ENCODE peak calls at places on chromosomes 7 and 10, in six cellular contexts. L is H9, G is neuronal stem cell, Q is mesendoderm, R is trophoblast cell, Z is IMR-90. S is an unnamed sample.

GRCh38 chr10:3248526-3249255 is 76.1 kb upstream of the PITRM1 start:
- DNase-seq in L (no peak), G (no peak), Q (peak), R (peak), Z (peak), S (peak)

GRCh38 chr7:112056409-112056808 is 149.8 kb downstream of the DOCK4 start:
- DNase-seq in L (no peak), G (no peak), Q (no peak), R (peak), Z (peak), S (peak)

GRCh38 chr7:11726251-11727155 is 105.5 kb downstream of the THSD7A start:
- DNase-seq in L (no peak), G (no peak), Q (no peak), R (peak), Z (peak), S (no peak)

GRCh38 chr10:12984165-12984747 is 17.3 kb downstream of the CCDC3 start:
- DNase-seq in L (no peak), G (no peak), Q (no peak), R (no peak), Z (peak), S (peak)

GRCh38 chr7:51246258-51247245 is 70.1 kb downstream of the COBL start:
- DNase-seq in L (no peak), G (no peak), Q (no peak), R (no peak), Z (no peak), S (no peak)

GRCh38 chr10:83539528-83540308 is 599.6 kb upstream of the GHITM start:
- DNase-seq in L (peak), G (no peak), Q (peak), R (peak), Z (no peak), S (peak)

GRCh38 chr10:86684305-86684704 is 16.0 kb downstream of the LDB3 start:
- DNase-seq in L (peak), G (no peak), Q (peak), R (peak), Z (peak), S (peak)

GRCh38 chr7:138837627-138838026 is 39.6 kb upstream of the ATP6V0A4 start:
- DNase-seq in L (no peak), G (no peak), Q (no peak), R (no peak), Z (peak), S (no peak)

GRCh38 chr10:102404361-102405107 is 9.0 kb downstream of the NFKB2 start:
- DNase-seq in L (no peak), G (no peak), Q (no peak), R (no peak), Z (no peak), S (no peak)

GRCh38 chr10:34584164-34584563 is 230.9 kb downstream of the PARD3 start:
- DNase-seq in L (no peak), G (no peak), Q (no peak), R (no peak), Z (peak), S (peak)

GRCh38 chr10:90847436-90847835 is 10.4 kb downstream of the HTR7 start:
- DNase-seq in L (no peak), G (no peak), Q (peak), R (peak), Z (peak), S (no peak)

GRCh38 chr7:34208878-34209621 is 303.7 kb downstream of the BMPER start:
- DNase-seq in L (no peak), G (no peak), Q (no peak), R (no peak), Z (no peak), S (no peak)

GRCh38 chr10:104327745-104328635 is 10.3 kb downstream of the ITPRIP start:
- DNase-seq in L (peak), G (no peak), Q (peak), R (peak), Z (peak), S (peak)

GRCh38 chr10:59073456-59074053 is 102.9 kb upstream of the PHYHIPL start:
- DNase-seq in L (no peak), G (no peak), Q (no peak), R (no peak), Z (no peak), S (no peak)

GRCh38 chr10:106278385-106278784 is 886.1 kb downstream of the SORCS1 start:
- DNase-seq in L (no peak), G (no peak), Q (peak), R (no peak), Z (no peak), S (no peak)

GRCh38 chr7:7099584-7100014 is 82.7 kb upstream of the C1GALT1 start:
- DNase-seq in L (peak), G (peak), Q (peak), R (peak), Z (peak), S (peak)

GRCh38 chr10:77501152-77501845 is 136.3 kb downstream of the KCNMA1 start:
- DNase-seq in L (no peak), G (no peak), Q (no peak), R (peak), Z (peak), S (peak)

GRCh38 chr10:130455791-130456190 is 319.6 kb downstream of the GLRX3 start:
- DNase-seq in L (peak), G (no peak), Q (no peak), R (no peak), Z (no peak), S (no peak)

GRCh38 chr7:115113776-115114175 is 191.9 kb downstream of the MDFIC start:
- DNase-seq in L (no peak), G (no peak), Q (no peak), R (no peak), Z (no peak), S (no peak)

GRCh38 chr10:99548041-99548530 is 15.3 kb downstream of the NKX2-3 start:
- DNase-seq in L (peak), G (no peak), Q (peak), R (no peak), Z (peak), S (peak)

GRCh38 chr10:33055636-33056035 is 97.6 kb upstream of the ITGB1 start:
- DNase-seq in L (no peak), G (no peak), Q (no peak), R (peak), Z (peak), S (no peak)

GRCh38 chr10:103584216-103585010 is 90.9 kb downstream of the NEURL1 start:
- DNase-seq in L (no peak), G (no peak), Q (no peak), R (peak), Z (no peak), S (no peak)

GRCh38 chr10:125159932-125160855 is at the start of gene CTBP2:
- DNase-seq in L (peak), G (peak), Q (peak), R (peak), Z (no peak), S (peak)

GRCh38 chr7:112752576-112752975 is 37.6 kb downstream of the TMEM168 start:
- DNase-seq in L (no peak), G (no peak), Q (peak), R (no peak), Z (no peak), S (no peak)

GRCh38 chr10:35409094-35409582 is 72.8 kb downstream of the CCNY start:
- DNase-seq in L (no peak), G (no peak), Q (no peak), R (no peak), Z (peak), S (peak)

GRCh38 chr10:79186742-79187544 is 118.2 kb downstream of the ZMIZ1 start:
- DNase-seq in L (no peak), G (no peak), Q (no peak), R (no peak), Z (no peak), S (no peak)
- H3K27ac ChIP-seq in L (no peak), G (no peak), Q (no peak), R (no peak), Z (no peak), S (peak)

GRCh38 chr7:42217053-42217452 is 20.0 kb downstream of the GLI3 start:
- DNase-seq in L (no peak), G (no peak), Q (no peak), R (no peak), Z (no peak), S (no peak)
- H2AK5ac ChIP-seq in L (no peak), G (no peak), Q (no peak), R (no peak), Z (no peak), S (no peak)

DNA sequence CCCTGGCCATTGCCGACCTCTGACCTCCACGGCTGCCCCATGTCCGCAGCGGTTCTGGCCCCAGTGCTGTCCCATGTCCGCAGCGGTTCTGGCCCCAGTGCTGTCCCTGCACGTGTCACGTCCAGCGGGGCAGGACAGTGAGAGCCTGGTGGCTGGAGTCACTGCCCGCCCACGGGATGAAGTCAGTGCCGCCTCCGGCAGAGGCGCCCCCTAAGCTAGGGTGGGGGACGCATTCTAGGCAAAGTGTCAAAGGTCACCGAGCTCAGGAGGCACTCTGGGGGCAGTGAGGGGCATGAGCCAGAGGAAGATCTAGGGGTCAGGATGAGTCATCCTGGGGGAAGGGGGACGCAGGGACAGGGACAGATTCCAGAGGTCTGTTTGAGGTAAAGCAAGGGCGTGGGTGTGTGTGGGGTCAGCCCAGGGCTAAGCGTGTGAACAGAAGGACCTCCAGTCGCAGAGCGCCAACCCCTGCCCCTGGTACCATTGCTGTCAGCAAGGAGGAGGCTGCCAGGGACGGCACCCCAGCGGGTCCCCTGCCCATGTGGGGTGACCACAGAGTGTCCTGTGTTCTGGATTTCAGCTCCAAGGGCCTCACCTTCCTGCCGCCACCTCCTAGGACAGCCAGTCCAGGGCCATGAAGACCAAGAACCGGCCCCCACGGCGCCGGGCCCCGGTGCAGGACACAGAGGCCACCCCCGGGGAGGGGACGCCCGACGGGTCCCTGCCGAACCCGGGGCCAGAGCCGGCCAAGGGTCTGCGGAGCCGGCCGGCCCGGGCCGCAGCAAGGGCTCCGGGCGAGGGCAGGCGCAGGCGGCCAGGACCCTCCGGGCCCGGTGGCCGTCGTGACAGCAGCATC is 665 bp downstream of the BHLHA15 start:
- DNase-seq in L (peak), G (no peak), Q (peak), R (peak), Z (no peak), S (no peak)
- H3K27ac ChIP-seq in L (no peak), G (peak), Q (no peak), R (no peak), Z (no peak), S (no peak)

DNA sequence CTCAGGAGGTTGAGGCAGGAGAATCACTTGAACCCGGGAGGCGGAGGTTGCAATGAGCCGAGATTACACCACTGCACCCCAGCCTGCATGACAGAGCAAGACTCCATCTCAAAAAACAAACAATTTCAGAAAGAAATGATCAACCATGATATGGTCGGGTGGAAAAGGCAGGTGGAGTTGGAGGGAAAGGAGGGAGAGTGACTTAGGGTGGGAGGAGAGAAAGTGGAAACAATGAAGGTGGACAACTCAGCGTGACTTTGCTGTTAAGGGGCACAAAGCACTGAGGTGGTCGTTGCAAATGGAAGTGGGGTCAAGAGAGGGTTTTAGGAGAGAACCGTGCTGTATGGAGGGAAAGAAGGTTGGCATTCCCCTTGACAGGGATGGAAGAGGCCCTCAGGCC is 30.0 kb upstream of the FXYD4 start:
- DNase-seq in L (no peak), G (no peak), Q (no peak), R (no peak), Z (no peak), S (no peak)
- H2AK5ac ChIP-seq in L (no peak), G (no peak), Q (no peak), R (no peak), Z (no peak), S (no peak)

GRCh38 chr7:151736403-151736909 is 140.5 kb downstream of the PRKAG2 start:
- DNase-seq in L (no peak), G (peak), Q (peak), R (peak), Z (peak), S (peak)
- H3K27ac ChIP-seq in L (no peak), G (peak), Q (no peak), R (no peak), Z (peak), S (peak)

GRCh38 chr10:131882151-131882550 is 18.7 kb upstream of the PPP2R2D start:
- DNase-seq in L (peak), G (no peak), Q (no peak), R (no peak), Z (no peak), S (no peak)
- H2AK5ac ChIP-seq in L (no peak), G (no peak), Q (no peak), R (no peak), Z (no peak), S (no peak)

GRCh38 chr10:116168745-116169144 is 104.3 kb downstream of the GFRA1 start:
- DNase-seq in L (no peak), G (no peak), Q (no peak), R (no peak), Z (no peak), S (no peak)
- H3K27ac ChIP-seq in L (no peak), G (no peak), Q (no peak), R (no peak), Z (no peak), S (no peak)

GRCh38 chr7:86964973-86965726 is 94.3 kb downstream of the ELAPOR2 start:
- DNase-seq in L (no peak), G (no peak), Q (peak), R (no peak), Z (no peak), S (no peak)
- H2AK5ac ChIP-seq in L (peak), G (no peak), Q (no peak), R (no peak), Z (no peak), S (no peak)

DNA sequence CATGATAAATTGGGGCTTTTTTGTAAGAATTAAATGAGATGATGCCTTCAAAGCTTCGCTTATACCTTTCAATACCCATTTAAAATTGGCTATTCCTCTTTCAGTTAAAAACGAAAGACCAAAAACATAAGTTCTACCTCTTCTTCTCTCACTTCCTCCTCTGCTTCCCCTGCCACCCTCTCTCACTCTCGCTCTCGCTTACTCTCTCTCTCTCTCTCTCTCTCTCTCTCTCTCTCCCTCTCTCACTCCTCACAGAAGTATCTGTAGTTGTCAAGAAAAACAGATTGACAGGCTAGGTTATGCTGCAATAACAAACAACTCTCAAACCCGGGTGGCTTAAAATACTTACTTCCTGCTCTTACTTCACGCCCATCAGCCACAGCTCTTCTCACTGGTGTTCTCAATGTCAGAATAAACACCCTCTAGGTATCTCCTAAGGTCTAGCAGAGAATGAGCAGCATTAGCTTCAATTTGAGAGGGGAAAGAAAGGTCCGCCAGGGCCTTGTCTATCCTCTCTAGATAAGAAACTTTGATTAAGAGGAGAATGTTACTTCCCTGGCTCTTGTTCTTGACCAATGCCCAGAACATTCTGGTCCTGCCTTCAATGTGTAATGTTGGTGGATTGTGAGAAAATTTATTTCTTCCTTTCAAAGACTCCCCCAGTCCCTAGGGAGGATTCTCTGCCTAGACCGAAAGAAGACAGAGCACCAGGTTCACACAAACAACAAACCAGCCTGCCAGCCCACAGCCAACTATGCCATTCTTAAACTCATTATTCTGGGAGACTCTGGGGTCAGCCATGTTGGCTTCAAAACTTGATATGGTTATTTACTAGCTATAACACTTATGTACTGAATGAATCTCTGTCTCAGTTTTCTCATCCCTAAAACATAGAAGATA is 1028.7 kb downstream of the XPNPEP1 start:
- DNase-seq in L (no peak), G (no peak), Q (no peak), R (no peak), Z (no peak), S (no peak)
- H3K27ac ChIP-seq in L (no peak), G (no peak), Q (no peak), R (no peak), Z (no peak), S (no peak)

DNA sequence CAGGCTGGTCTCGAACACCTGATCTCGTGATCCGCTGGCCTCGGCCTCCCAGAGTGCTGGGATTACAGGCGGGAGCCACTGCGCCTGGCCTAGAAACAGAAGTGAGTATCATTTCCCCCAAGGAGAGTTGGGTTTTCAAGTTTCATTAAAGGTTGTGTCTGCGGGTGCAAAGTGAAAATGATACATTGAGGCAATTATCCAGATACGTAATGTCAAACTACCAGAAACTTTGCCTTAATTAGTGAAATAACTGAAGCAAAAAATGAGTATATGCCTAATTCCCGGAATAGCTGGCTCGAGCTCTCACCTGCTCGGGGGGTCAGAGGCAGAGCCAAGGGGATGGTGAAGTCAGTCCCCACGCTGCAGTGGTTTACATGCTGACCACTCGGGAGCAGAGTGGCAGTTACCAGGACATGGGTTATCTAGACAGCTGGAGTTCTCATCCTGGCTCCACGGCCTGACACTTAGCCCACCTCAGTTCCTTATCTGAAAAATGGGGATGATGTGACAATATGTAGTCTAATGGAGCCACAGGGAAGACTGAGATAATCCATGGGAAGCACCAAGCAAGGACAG is 25.5 kb downstream of the CHST15 start:
- DNase-seq in L (no peak), G (no peak), Q (no peak), R (no peak), Z (no peak), S (no peak)
- H2AK5ac ChIP-seq in L (no peak), G (no peak), Q (no peak), R (no peak), Z (no peak), S (no peak)

S was measured in mesenchymal stem cell.